ENCODE peak calls at places on chromosomes 7 and 10, in five cellular contexts. One of them, this sample, is unnamed.
A peak's percentile ranks its signal among the peaks of the same experiment; 100 is the strongest.

GRCh38 chr7:136869006-136869961 is 832 bp downstream of the CHRM2 start:
- DNase-seq in transverse colon: no peak
- DNase-seq in fibroblast of lung: peak; percentile 32
- DNase-seq in GM23338: peak; percentile 59
- DNase-seq in CD4-positive, CD25-positive, alpha-beta regulatory T cell: no peak
- DNase-seq in this sample: no peak

GRCh38 chr7:4500812-4501211 is 181.3 kb upstream of the FOXK1 start:
- DNase-seq in transverse colon: no peak
- DNase-seq in CD4-positive, CD25-positive, alpha-beta regulatory T cell: no peak
- DNase-seq in fibroblast of lung: no peak
- DNase-seq in GM23338: peak; percentile 32
- DNase-seq in this sample: no peak

GRCh38 chr7:18509491-18509890 is 13.9 kb downstream of the HDAC9 start:
- DNase-seq in CD4-positive, CD25-positive, alpha-beta regulatory T cell: no peak
- DNase-seq in fibroblast of lung: no peak
- DNase-seq in GM23338: no peak
- DNase-seq in transverse colon: no peak
- DNase-seq in this sample: no peak

GRCh38 chr10:154348-154747 is 19.1 kb downstream of the ZMYND11 start:
- DNase-seq in CD4-positive, CD25-positive, alpha-beta regulatory T cell: no peak
- DNase-seq in GM23338: no peak
- DNase-seq in transverse colon: no peak
- DNase-seq in fibroblast of lung: peak; percentile 82
- DNase-seq in this sample: no peak

GRCh38 chr10:118311505-118311904 is 30.6 kb downstream of the FAM204A start:
- DNase-seq in fibroblast of lung: no peak
- DNase-seq in transverse colon: no peak
- DNase-seq in GM23338: no peak
- DNase-seq in CD4-positive, CD25-positive, alpha-beta regulatory T cell: no peak
- DNase-seq in this sample: no peak

GRCh38 chr10:119282446-119282845 is 75.1 kb downstream of the GRK5 start:
- DNase-seq in fibroblast of lung: no peak
- DNase-seq in transverse colon: no peak
- DNase-seq in GM23338: no peak
- DNase-seq in CD4-positive, CD25-positive, alpha-beta regulatory T cell: no peak
- DNase-seq in this sample: no peak

GRCh38 chr7:30048582-30048981 is 20.4 kb downstream of the PLEKHA8 start:
- DNase-seq in CD4-positive, CD25-positive, alpha-beta regulatory T cell: no peak
- DNase-seq in transverse colon: no peak
- DNase-seq in fibroblast of lung: no peak
- DNase-seq in GM23338: no peak
- DNase-seq in this sample: no peak

GRCh38 chr7:82443801-82444219 is 233 bp upstream of the CACNA2D1 start:
- DNase-seq in CD4-positive, CD25-positive, alpha-beta regulatory T cell: no peak
- DNase-seq in fibroblast of lung: peak; percentile 93
- DNase-seq in GM23338: peak; percentile 85
- DNase-seq in transverse colon: peak; percentile 67
- DNase-seq in this sample: peak; percentile 66

GRCh38 chr10:73625004-73625883 is 16.0 kb downstream of the MYOZ1 start:
- DNase-seq in transverse colon: peak; percentile 32
- DNase-seq in fibroblast of lung: peak; percentile 25
- DNase-seq in GM23338: peak; percentile 85
- DNase-seq in CD4-positive, CD25-positive, alpha-beta regulatory T cell: peak; percentile 31
- DNase-seq in this sample: no peak

DNA sequence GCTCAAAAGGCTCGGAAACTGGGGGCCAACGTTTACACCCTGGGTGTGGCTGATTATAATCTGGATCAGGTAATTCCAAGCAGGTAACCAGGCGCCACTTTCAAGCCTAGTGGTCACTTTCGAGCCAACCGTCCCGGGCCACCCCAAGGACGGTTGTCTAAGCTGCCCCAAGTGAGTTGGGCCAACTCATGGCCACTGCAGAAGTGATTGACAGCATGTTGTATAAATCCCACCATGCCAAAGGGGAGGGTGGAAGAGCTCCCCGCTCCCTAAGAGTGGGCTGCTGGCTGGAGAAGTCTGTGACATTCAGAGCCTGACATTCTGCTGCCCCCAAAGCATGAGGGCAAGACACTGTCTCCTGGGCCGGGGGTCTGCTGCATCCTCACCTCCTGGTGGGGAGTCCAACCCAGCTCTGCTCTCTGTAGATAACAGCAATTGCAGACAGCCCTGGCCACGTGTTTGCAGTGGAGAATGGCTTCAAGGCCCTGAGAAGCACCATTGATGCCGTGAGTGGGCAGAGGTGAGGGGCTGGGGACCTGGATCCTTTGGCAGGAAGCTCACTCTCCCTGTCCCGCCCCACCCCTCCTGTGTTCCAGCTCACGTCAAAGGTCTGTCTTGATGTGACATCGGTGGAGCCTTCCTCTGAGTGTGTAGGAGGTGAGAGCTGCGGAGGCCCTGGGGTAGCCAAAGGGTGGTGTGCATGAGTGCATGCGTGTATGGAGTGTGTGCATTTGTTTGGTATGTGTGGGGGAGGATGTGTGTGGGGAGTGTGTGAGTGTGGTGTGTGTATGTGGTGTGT is 10.8 kb downstream of the ANTXRL start:
- DNase-seq in GM23338: no peak
- DNase-seq in fibroblast of lung: no peak
- DNase-seq in CD4-positive, CD25-positive, alpha-beta regulatory T cell: no peak
- DNase-seq in transverse colon: peak; percentile 3
- DNase-seq in this sample: no peak
- H3K4me1 ChIP-seq in GM23338: no peaks in the 10 kb centered on the region
- H3K4me1 ChIP-seq in fibroblast of lung: no peaks in the 10 kb centered on the region
- H3K4me1 ChIP-seq in CD4-positive, CD25-positive, alpha-beta regulatory T cell: no peaks in the 10 kb centered on the region
- H3K4me1 ChIP-seq in transverse colon: no peaks in the 10 kb centered on the region
- H3K4me1 ChIP-seq in this sample: no peaks in the 10 kb centered on the region

GRCh38 chr10:95384011-95384704 is 93.4 kb upstream of the PDLIM1 start:
- DNase-seq in transverse colon: no peak
- DNase-seq in CD4-positive, CD25-positive, alpha-beta regulatory T cell: no peak
- DNase-seq in fibroblast of lung: no peak
- DNase-seq in GM23338: no peak
- DNase-seq in this sample: no peak

GRCh38 chr10:95387383-95387782 is 96.6 kb upstream of the PDLIM1 start:
- DNase-seq in fibroblast of lung: no peak
- DNase-seq in transverse colon: no peak
- DNase-seq in CD4-positive, CD25-positive, alpha-beta regulatory T cell: no peak
- DNase-seq in GM23338: no peak
- DNase-seq in this sample: no peak

GRCh38 chr10:95377950-95378349 is 87.1 kb upstream of the PDLIM1 start:
- DNase-seq in fibroblast of lung: no peak
- DNase-seq in transverse colon: no peak
- DNase-seq in CD4-positive, CD25-positive, alpha-beta regulatory T cell: no peak
- DNase-seq in GM23338: no peak
- DNase-seq in this sample: no peak

GRCh38 chr10:95382174-95382573 is 91.4 kb upstream of the PDLIM1 start:
- DNase-seq in transverse colon: no peak
- DNase-seq in CD4-positive, CD25-positive, alpha-beta regulatory T cell: no peak
- DNase-seq in fibroblast of lung: no peak
- DNase-seq in GM23338: no peak
- DNase-seq in this sample: no peak

DNA sequence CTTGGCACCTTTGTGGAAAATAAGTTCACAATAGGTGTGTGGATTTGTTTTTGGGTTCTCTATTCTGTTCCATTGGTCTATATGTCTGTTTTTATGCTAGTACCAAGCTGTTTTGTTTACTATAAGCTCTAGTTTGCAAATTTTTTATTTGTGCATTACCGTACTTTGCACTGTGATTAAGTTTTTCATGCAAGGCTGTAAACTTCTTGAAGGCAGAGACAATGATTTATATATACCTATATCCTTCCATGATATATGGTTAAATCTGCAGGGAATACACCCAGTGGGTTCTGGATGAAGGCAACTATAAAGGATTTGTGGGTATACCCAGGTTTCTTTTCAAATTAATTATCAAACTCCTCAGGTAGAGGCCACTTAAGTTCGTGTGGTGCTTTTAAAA is 91.8 kb upstream of the PDLIM1 start:
- DNase-seq in transverse colon: no peak
- DNase-seq in fibroblast of lung: no peak
- DNase-seq in GM23338: no peak
- DNase-seq in CD4-positive, CD25-positive, alpha-beta regulatory T cell: no peak
- DNase-seq in this sample: no peak
- H3K4me1 ChIP-seq in transverse colon: no peaks in the 10 kb centered on the region
- H3K4me1 ChIP-seq in fibroblast of lung: no peaks in the 10 kb centered on the region
- H3K4me1 ChIP-seq in GM23338: no peaks in the 10 kb centered on the region
- H3K4me1 ChIP-seq in CD4-positive, CD25-positive, alpha-beta regulatory T cell: no peaks in the 10 kb centered on the region
- H3K4me1 ChIP-seq in this sample: peaks cover 100% of the 10 kb centered on the region

GRCh38 chr10:127884501-127884900 is 8.2 kb downstream of the CLRN3 start:
- DNase-seq in GM23338: no peak
- DNase-seq in transverse colon: no peak
- DNase-seq in CD4-positive, CD25-positive, alpha-beta regulatory T cell: no peak
- DNase-seq in fibroblast of lung: no peak
- DNase-seq in this sample: no peak

GRCh38 chr10:127883516-127883915 is 9.2 kb downstream of the CLRN3 start:
- DNase-seq in fibroblast of lung: no peak
- DNase-seq in transverse colon: no peak
- DNase-seq in GM23338: no peak
- DNase-seq in CD4-positive, CD25-positive, alpha-beta regulatory T cell: no peak
- DNase-seq in this sample: no peak

GRCh38 chr10:127881262-127881661 is 11.5 kb downstream of the CLRN3 start:
- DNase-seq in transverse colon: peak; percentile 77
- DNase-seq in fibroblast of lung: no peak
- DNase-seq in GM23338: no peak
- DNase-seq in CD4-positive, CD25-positive, alpha-beta regulatory T cell: no peak
- DNase-seq in this sample: no peak

GRCh38 chr10:127882391-127882790 is 10.3 kb downstream of the CLRN3 start:
- DNase-seq in transverse colon: no peak
- DNase-seq in fibroblast of lung: no peak
- DNase-seq in CD4-positive, CD25-positive, alpha-beta regulatory T cell: no peak
- DNase-seq in GM23338: no peak
- DNase-seq in this sample: no peak

GRCh38 chr10:127882801-127883459 is 9.8 kb downstream of the CLRN3 start:
- DNase-seq in CD4-positive, CD25-positive, alpha-beta regulatory T cell: no peak
- DNase-seq in GM23338: no peak
- DNase-seq in transverse colon: no peak
- DNase-seq in fibroblast of lung: no peak
- DNase-seq in this sample: no peak
- H3K4me1 ChIP-seq in CD4-positive, CD25-positive, alpha-beta regulatory T cell: peaks cover 12% of the 10 kb centered on the region
- H3K4me1 ChIP-seq in GM23338: no peaks in the 10 kb centered on the region
- H3K4me1 ChIP-seq in transverse colon: peaks cover 15% of the 10 kb centered on the region
- H3K4me1 ChIP-seq in fibroblast of lung: no peaks in the 10 kb centered on the region
- H3K4me1 ChIP-seq in this sample: peaks cover 11% of the 10 kb centered on the region

GRCh38 chr7:112134039-112134438 is 72.2 kb downstream of the DOCK4 start:
- DNase-seq in GM23338: no peak
- DNase-seq in fibroblast of lung: no peak
- DNase-seq in transverse colon: no peak
- DNase-seq in CD4-positive, CD25-positive, alpha-beta regulatory T cell: no peak
- DNase-seq in this sample: no peak
- H3K4me1 ChIP-seq in GM23338: peaks cover 60% of the 10 kb centered on the region
- H3K4me1 ChIP-seq in fibroblast of lung: no peaks in the 10 kb centered on the region
- H3K4me1 ChIP-seq in transverse colon: no peaks in the 10 kb centered on the region
- H3K4me1 ChIP-seq in CD4-positive, CD25-positive, alpha-beta regulatory T cell: no peaks in the 10 kb centered on the region
- H3K4me1 ChIP-seq in this sample: peaks cover 14% of the 10 kb centered on the region

GRCh38 chr10:32054087-32054486 is 2.1 kb downstream of the KIF5B start:
- DNase-seq in transverse colon: peak; percentile 32
- DNase-seq in CD4-positive, CD25-positive, alpha-beta regulatory T cell: no peak
- DNase-seq in fibroblast of lung: peak; percentile 78
- DNase-seq in GM23338: peak; percentile 20
- DNase-seq in this sample: no peak
- H3K4me1 ChIP-seq in transverse colon: peaks cover 7% of the 10 kb centered on the region
- H3K4me1 ChIP-seq in CD4-positive, CD25-positive, alpha-beta regulatory T cell: peaks cover 67% of the 10 kb centered on the region
- H3K4me1 ChIP-seq in fibroblast of lung: peaks cover 7% of the 10 kb centered on the region
- H3K4me1 ChIP-seq in GM23338: peaks cover 49% of the 10 kb centered on the region
- H3K4me1 ChIP-seq in this sample: peaks cover 42% of the 10 kb centered on the region

GRCh38 chr7:155746188-155746587 is 66.1 kb downstream of the SHH start:
- DNase-seq in CD4-positive, CD25-positive, alpha-beta regulatory T cell: no peak
- DNase-seq in transverse colon: peak; percentile 41
- DNase-seq in GM23338: no peak
- DNase-seq in fibroblast of lung: no peak
- DNase-seq in this sample: no peak

GRCh38 chr7:155750255-155751125 is 61.8 kb downstream of the SHH start:
- DNase-seq in CD4-positive, CD25-positive, alpha-beta regulatory T cell: no peak
- DNase-seq in transverse colon: no peak
- DNase-seq in GM23338: no peak
- DNase-seq in fibroblast of lung: no peak
- DNase-seq in this sample: no peak

GRCh38 chr7:155752756-155753445 is 59.4 kb downstream of the SHH start:
- DNase-seq in CD4-positive, CD25-positive, alpha-beta regulatory T cell: no peak
- DNase-seq in fibroblast of lung: no peak
- DNase-seq in GM23338: no peak
- DNase-seq in transverse colon: peak; percentile 29
- DNase-seq in this sample: no peak

GRCh38 chr7:155751409-155751808 is 60.9 kb downstream of the SHH start:
- DNase-seq in GM23338: no peak
- DNase-seq in fibroblast of lung: no peak
- DNase-seq in transverse colon: no peak
- DNase-seq in CD4-positive, CD25-positive, alpha-beta regulatory T cell: no peak
- DNase-seq in this sample: no peak

DNA sequence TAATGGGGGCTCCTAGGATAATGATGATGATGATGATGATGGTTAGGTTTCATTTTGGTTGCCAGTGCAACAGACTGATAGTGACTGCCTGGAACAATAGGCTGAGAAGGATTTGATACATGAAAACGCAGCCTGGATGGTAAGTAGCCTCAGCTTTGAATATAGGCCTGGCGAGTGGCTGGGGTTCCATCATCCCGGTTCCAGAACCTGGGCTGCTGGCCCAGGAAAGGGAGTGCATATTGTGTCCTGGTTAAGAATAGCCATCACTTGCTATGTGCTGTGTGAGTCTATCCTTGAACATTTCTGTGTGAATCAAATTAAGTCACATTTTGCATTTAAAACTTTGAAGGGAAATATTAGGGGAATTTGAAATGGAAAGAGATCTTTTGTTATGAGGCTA is 62.7 kb downstream of the SHH start:
- DNase-seq in GM23338: no peak
- DNase-seq in transverse colon: no peak
- DNase-seq in fibroblast of lung: no peak
- DNase-seq in CD4-positive, CD25-positive, alpha-beta regulatory T cell: no peak
- DNase-seq in this sample: no peak
- H3K4me1 ChIP-seq in GM23338: peaks cover 10% of the 10 kb centered on the region
- H3K4me1 ChIP-seq in transverse colon: peaks cover 5% of the 10 kb centered on the region
- H3K4me1 ChIP-seq in fibroblast of lung: no peaks in the 10 kb centered on the region
- H3K4me1 ChIP-seq in CD4-positive, CD25-positive, alpha-beta regulatory T cell: peaks cover 20% of the 10 kb centered on the region
- H3K4me1 ChIP-seq in this sample: peaks cover 28% of the 10 kb centered on the region

GRCh38 chr7:39086638-39087360 is 109.1 kb downstream of the POU6F2 start:
- DNase-seq in CD4-positive, CD25-positive, alpha-beta regulatory T cell: no peak
- DNase-seq in transverse colon: no peak
- DNase-seq in fibroblast of lung: no peak
- DNase-seq in GM23338: no peak
- DNase-seq in this sample: no peak

GRCh38 chr7:39083781-39084180 is 106.1 kb downstream of the POU6F2 start:
- DNase-seq in CD4-positive, CD25-positive, alpha-beta regulatory T cell: no peak
- DNase-seq in transverse colon: no peak
- DNase-seq in GM23338: no peak
- DNase-seq in fibroblast of lung: no peak
- DNase-seq in this sample: no peak

GRCh38 chr7:39085189-39085588 is 107.5 kb downstream of the POU6F2 start:
- DNase-seq in CD4-positive, CD25-positive, alpha-beta regulatory T cell: no peak
- DNase-seq in fibroblast of lung: no peak
- DNase-seq in transverse colon: no peak
- DNase-seq in GM23338: no peak
- DNase-seq in this sample: no peak

GRCh38 chr7:39085590-39086049 is 107.9 kb downstream of the POU6F2 start:
- DNase-seq in GM23338: peak; percentile 45
- DNase-seq in CD4-positive, CD25-positive, alpha-beta regulatory T cell: no peak
- DNase-seq in transverse colon: no peak
- DNase-seq in fibroblast of lung: peak; percentile 2
- DNase-seq in this sample: no peak

GRCh38 chr7:39084344-39084743 is 106.6 kb downstream of the POU6F2 start:
- DNase-seq in GM23338: no peak
- DNase-seq in fibroblast of lung: no peak
- DNase-seq in transverse colon: no peak
- DNase-seq in CD4-positive, CD25-positive, alpha-beta regulatory T cell: no peak
- DNase-seq in this sample: no peak
- H3K4me1 ChIP-seq in GM23338: peaks cover 21% of the 10 kb centered on the region
- H3K4me1 ChIP-seq in fibroblast of lung: no peaks in the 10 kb centered on the region
- H3K4me1 ChIP-seq in transverse colon: no peaks in the 10 kb centered on the region
- H3K4me1 ChIP-seq in CD4-positive, CD25-positive, alpha-beta regulatory T cell: no peaks in the 10 kb centered on the region
- H3K4me1 ChIP-seq in this sample: no peaks in the 10 kb centered on the region

This sample was measured in thoracic aorta.